ENCODE peak calls at places on chromosomes 6 and 20, in ten cellular contexts. One of them, this sample, is unnamed.
A peak's percentile ranks its signal among the peaks of the same experiment; 100 is the strongest.

GRCh38 chr6:107418118-107418517 is 41.2 kb downstream of the PDSS2 start:
- DNase-seq in stomach: no peak
- DNase-seq in heart left ventricle: no peak
- DNase-seq in vagina: no peak
- DNase-seq in body of pancreas: no peak
- DNase-seq in Peyer's patch: no peak
- DNase-seq in HCT116: no peak
- DNase-seq in spleen: no peak
- DNase-seq in thyroid gland: no peak
- DNase-seq in IMR-90: peak; percentile 10
- DNase-seq in this sample: no peak

GRCh38 chr6:134317471-134318131 is at the start of gene SGK1:
- DNase-seq in spleen: peak; percentile 79
- DNase-seq in Peyer's patch: no peak
- DNase-seq in vagina: no peak
- DNase-seq in body of pancreas: peak; percentile 29
- DNase-seq in stomach: no peak
- DNase-seq in IMR-90: peak; percentile 49
- DNase-seq in HCT116: no peak
- DNase-seq in thyroid gland: peak; percentile 74
- DNase-seq in heart left ventricle: no peak
- DNase-seq in this sample: peak; percentile 72

GRCh38 chr6:14468656-14469321 is 351.2 kb downstream of the CD83 start:
- DNase-seq in heart left ventricle: no peak
- DNase-seq in spleen: no peak
- DNase-seq in HCT116: no peak
- DNase-seq in stomach: no peak
- DNase-seq in Peyer's patch: no peak
- DNase-seq in IMR-90: no peak
- DNase-seq in body of pancreas: no peak
- DNase-seq in vagina: no peak
- DNase-seq in thyroid gland: no peak
- DNase-seq in this sample: no peak

GRCh38 chr20:41100001-41100480 is 37.3 kb upstream of the PLCG1 start:
- DNase-seq in Peyer's patch: no peak
- DNase-seq in vagina: no peak
- DNase-seq in heart left ventricle: no peak
- DNase-seq in IMR-90: peak; percentile 62
- DNase-seq in body of pancreas: no peak
- DNase-seq in spleen: no peak
- DNase-seq in stomach: no peak
- DNase-seq in HCT116: no peak
- DNase-seq in thyroid gland: no peak
- DNase-seq in this sample: no peak

GRCh38 chr20:20593447-20594170 is 118.8 kb downstream of the RALGAPA2 start:
- DNase-seq in heart left ventricle: no peak
- DNase-seq in Peyer's patch: no peak
- DNase-seq in body of pancreas: peak; percentile 22
- DNase-seq in HCT116: peak; percentile 18
- DNase-seq in stomach: no peak
- DNase-seq in vagina: no peak
- DNase-seq in spleen: no peak
- DNase-seq in IMR-90: peak; percentile 65
- DNase-seq in thyroid gland: no peak
- DNase-seq in this sample: peak; percentile 59

GRCh38 chr6:98946266-98946817 is 1.4 kb downstream of the FBXL4 start:
- DNase-seq in stomach: no peak
- DNase-seq in body of pancreas: no peak
- DNase-seq in heart left ventricle: no peak
- DNase-seq in thyroid gland: no peak
- DNase-seq in vagina: no peak
- DNase-seq in spleen: no peak
- DNase-seq in Peyer's patch: no peak
- DNase-seq in HCT116: no peak
- DNase-seq in IMR-90: no peak
- DNase-seq in this sample: no peak

GRCh38 chr6:135506270-135506997 is 8.9 kb upstream of the AHI1 start:
- DNase-seq in HCT116: no peak
- DNase-seq in vagina: no peak
- DNase-seq in spleen: no peak
- DNase-seq in Peyer's patch: no peak
- DNase-seq in IMR-90: peak; percentile 74
- DNase-seq in heart left ventricle: no peak
- DNase-seq in thyroid gland: no peak
- DNase-seq in stomach: no peak
- DNase-seq in body of pancreas: no peak
- DNase-seq in this sample: no peak

GRCh38 chr6:2396856-2397640 is 151.6 kb upstream of the GMDS start:
- DNase-seq in IMR-90: peak; percentile 85
- DNase-seq in stomach: no peak
- DNase-seq in thyroid gland: peak; percentile 62
- DNase-seq in vagina: no peak
- DNase-seq in Peyer's patch: no peak
- DNase-seq in heart left ventricle: peak; percentile 30
- DNase-seq in HCT116: no peak
- DNase-seq in body of pancreas: peak; percentile 9
- DNase-seq in spleen: no peak
- DNase-seq in this sample: no peak

DNA sequence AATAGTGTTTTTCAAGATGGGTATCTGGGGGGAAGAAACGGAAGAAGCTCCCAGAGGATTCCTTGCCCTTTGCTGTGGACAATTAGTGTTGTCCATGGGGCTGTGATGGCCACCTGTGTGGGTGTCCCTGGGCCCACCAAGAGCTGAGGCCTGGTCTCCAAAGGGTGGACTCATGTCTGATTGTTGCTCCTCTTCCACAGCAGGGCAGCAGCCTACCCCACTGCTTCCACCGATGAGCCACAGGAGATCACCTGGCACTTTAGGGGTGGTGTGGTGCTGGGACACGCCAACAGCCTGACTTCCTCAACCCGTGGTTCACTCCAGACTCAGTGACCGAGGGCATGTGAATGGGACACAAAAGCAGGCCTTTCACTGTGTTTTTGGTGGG is 25.1 kb downstream of the PRPH2 start:
- DNase-seq in Peyer's patch: peak; percentile 31
- DNase-seq in thyroid gland: no peak
- DNase-seq in heart left ventricle: no peak
- DNase-seq in IMR-90: no peak
- DNase-seq in stomach: no peak
- DNase-seq in spleen: no peak
- DNase-seq in vagina: no peak
- DNase-seq in body of pancreas: no peak
- DNase-seq in HCT116: no peak
- DNase-seq in this sample: no peak
- TF ChIP-seq POLR2A in Peyer's patch: no peak
- TF ChIP-seq POLR2A in thyroid gland: no peak
- TF ChIP-seq POLR2A in heart left ventricle: no peak
- TF ChIP-seq POLR2A in IMR-90: no peak
- TF ChIP-seq POLR2A in stomach: no peak
- TF ChIP-seq POLR2A in spleen: no peak
- TF ChIP-seq POLR2A in vagina: no peak
- TF ChIP-seq POLR2A in body of pancreas: no peak
- TF ChIP-seq POLR2A in HCT116: no peak
- TF ChIP-seq POLR2A in this sample: no peak

DNA sequence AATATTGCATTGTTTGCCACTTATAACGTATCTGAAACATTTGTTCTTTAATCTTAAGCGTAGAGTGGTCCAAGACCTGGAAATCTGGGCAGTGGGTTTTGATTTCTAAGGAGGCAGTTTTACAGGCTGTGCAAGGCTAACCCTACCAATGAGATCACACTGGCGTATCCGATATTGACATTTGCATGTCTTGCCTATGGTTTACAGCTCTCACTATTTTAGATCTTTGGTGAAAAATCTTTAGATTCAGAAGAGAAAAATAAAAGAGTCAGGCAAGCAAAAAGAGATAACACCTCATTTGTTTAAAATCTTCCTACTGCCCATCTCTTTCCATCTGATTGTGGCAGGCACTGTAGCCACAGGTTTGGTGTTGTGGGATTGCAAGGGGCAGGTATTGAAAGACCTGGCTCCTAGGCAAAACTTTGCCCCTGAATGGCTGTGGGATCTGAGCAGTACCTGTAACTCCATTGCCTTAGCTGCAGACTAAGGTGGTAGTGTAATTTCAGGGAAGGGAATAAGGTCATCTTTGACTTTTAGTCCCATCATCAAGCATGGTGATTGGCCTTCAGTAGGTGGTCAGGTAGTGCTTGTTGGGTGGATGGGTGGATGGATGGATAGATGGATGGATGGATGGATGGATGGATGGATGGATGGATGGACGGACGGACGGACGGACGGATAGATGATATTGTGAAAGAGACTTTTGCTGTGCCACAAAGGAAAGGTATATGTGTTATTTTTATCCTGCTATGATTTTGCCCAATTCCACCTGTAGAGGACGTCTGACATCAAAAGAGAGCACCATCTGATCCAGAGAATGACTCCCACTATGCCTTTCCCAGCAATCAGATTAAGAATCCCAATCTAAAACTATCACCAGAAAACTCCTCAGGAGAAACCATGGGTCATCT is 1.9 kb downstream of the TNFAIP3 start:
- DNase-seq in body of pancreas: no peak
- DNase-seq in IMR-90: no peak
- DNase-seq in HCT116: no peak
- DNase-seq in spleen: no peak
- DNase-seq in heart left ventricle: no peak
- DNase-seq in stomach: no peak
- DNase-seq in vagina: no peak
- DNase-seq in thyroid gland: no peak
- DNase-seq in Peyer's patch: no peak
- DNase-seq in this sample: no peak
- TF ChIP-seq CTCF in body of pancreas: no peak
- TF ChIP-seq CTCF in IMR-90: no peak
- TF ChIP-seq CTCF in HCT116: peak; percentile 9
- TF ChIP-seq CTCF in spleen: no peak
- TF ChIP-seq CTCF in heart left ventricle: no peak
- TF ChIP-seq CTCF in stomach: no peak
- TF ChIP-seq CTCF in vagina: no peak
- TF ChIP-seq CTCF in thyroid gland: no peak
- TF ChIP-seq CTCF in Peyer's patch: no peak
- TF ChIP-seq CTCF in this sample: no peak

GRCh38 chr20:44981736-44982406 is 15.6 kb downstream of the STK4 start:
- DNase-seq in spleen: no peak
- DNase-seq in vagina: no peak
- DNase-seq in heart left ventricle: no peak
- DNase-seq in body of pancreas: no peak
- DNase-seq in thyroid gland: no peak
- DNase-seq in IMR-90: no peak
- DNase-seq in Peyer's patch: no peak
- DNase-seq in stomach: no peak
- DNase-seq in HCT116: no peak
- DNase-seq in this sample: no peak

GRCh38 chr20:44988772-44989171 is 22.5 kb downstream of the STK4 start:
- DNase-seq in Peyer's patch: no peak
- DNase-seq in IMR-90: no peak
- DNase-seq in vagina: no peak
- DNase-seq in spleen: no peak
- DNase-seq in heart left ventricle: no peak
- DNase-seq in stomach: no peak
- DNase-seq in body of pancreas: no peak
- DNase-seq in thyroid gland: no peak
- DNase-seq in HCT116: no peak
- DNase-seq in this sample: no peak

GRCh38 chr20:44979090-44979621 is 12.8 kb downstream of the STK4 start:
- DNase-seq in heart left ventricle: no peak
- DNase-seq in HCT116: no peak
- DNase-seq in thyroid gland: no peak
- DNase-seq in body of pancreas: peak; percentile 25
- DNase-seq in vagina: no peak
- DNase-seq in IMR-90: peak; percentile 61
- DNase-seq in stomach: no peak
- DNase-seq in spleen: no peak
- DNase-seq in Peyer's patch: peak; percentile 87
- DNase-seq in this sample: no peak

DNA sequence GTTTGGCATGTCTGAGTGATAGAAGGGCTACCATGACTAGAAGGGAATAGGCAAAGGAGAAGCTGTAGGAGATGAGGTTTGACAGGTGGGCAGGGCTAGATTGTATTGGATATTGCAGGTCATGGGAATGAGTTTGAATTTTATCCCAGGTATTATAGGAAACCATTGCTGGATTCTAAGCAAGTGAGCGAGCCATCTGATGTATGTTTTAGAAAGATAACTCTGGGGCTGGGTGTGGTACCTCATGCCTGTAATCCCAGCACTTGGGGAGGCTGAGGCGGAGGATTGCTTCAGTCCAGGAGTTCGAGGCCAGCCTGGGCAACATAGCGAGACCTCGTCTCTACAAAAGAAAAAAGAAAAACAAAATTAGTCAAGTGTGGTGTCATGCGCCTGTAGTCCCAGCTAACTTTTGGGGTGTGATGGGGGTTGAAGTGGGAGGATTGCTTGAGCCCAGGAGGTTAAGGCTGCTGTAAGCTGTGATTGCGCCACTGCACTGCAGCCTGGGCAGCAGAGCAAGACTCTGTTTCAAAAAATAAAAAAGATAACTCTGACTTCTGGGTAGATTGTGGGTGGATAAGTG is 16.9 kb downstream of the STK4 start:
- DNase-seq in IMR-90: no peak
- DNase-seq in heart left ventricle: no peak
- DNase-seq in HCT116: no peak
- DNase-seq in thyroid gland: no peak
- DNase-seq in body of pancreas: no peak
- DNase-seq in stomach: no peak
- DNase-seq in vagina: no peak
- DNase-seq in Peyer's patch: no peak
- DNase-seq in spleen: no peak
- DNase-seq in this sample: no peak
- H3K4me1 ChIP-seq in IMR-90: peaks cover 3% of the 10 kb centered on the region
- H3K4me1 ChIP-seq in heart left ventricle: no peaks in the 10 kb centered on the region
- H3K4me1 ChIP-seq in HCT116: no peaks in the 10 kb centered on the region
- H3K4me1 ChIP-seq in thyroid gland: no peaks in the 10 kb centered on the region
- H3K4me1 ChIP-seq in body of pancreas: no peaks in the 10 kb centered on the region
- H3K4me1 ChIP-seq in stomach: peaks cover 28% of the 10 kb centered on the region
- H3K4me1 ChIP-seq in vagina: no peaks in the 10 kb centered on the region
- H3K4me1 ChIP-seq in Peyer's patch: no peaks in the 10 kb centered on the region
- H3K4me1 ChIP-seq in spleen: peaks cover 77% of the 10 kb centered on the region
- H3K4me1 ChIP-seq in this sample: no peaks in the 10 kb centered on the region

DNA sequence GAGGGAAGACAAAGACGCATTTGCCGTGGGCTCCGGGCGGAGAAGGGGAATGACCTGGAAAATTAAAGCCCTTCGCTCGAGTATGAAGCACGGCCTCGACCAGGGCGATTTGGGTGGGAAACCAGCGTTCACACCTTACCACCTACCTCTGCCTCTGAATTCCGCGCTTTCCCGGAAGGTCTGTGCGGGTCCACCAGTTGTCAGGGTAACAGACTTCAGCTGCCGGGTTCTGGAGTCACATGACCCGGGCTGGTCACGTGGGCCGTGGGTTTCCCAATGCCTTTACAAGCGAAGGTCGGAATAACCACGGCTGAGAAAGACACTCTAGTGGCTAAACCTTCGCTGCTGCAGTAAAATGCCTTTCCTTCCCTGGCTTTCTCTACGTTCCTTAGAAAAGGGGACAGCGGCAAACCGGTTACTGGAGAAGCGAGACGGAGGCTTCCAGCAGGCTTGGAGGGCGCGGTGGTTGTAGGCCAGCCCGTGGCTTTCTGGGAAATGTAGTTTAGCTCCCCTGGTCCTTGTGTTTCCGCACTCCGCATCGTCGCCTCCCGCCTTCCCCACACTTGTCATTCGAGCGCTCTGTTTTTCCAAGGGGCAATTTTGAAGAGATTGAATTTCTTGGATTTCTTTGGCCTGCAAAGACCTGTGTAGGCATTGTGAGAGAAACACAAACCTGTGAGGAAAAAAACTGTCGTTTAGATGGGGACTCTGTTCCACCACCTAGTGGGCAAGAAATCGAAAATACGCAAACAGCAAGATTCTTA is at the start of gene CEP162:
- DNase-seq in spleen: peak; percentile 98
- DNase-seq in Peyer's patch: peak; percentile 97
- DNase-seq in stomach: peak; percentile 92
- DNase-seq in IMR-90: peak; percentile 77
- DNase-seq in HCT116: peak; percentile 72
- DNase-seq in body of pancreas: peak; percentile 97
- DNase-seq in heart left ventricle: peak; percentile 91
- DNase-seq in vagina: peak; percentile 97
- DNase-seq in thyroid gland: peak; percentile 94
- DNase-seq in this sample: peak; percentile 98
- TF ChIP-seq POLR2A in spleen: no peak
- TF ChIP-seq POLR2A in Peyer's patch: no peak
- TF ChIP-seq POLR2A in stomach: no peak
- TF ChIP-seq POLR2A in IMR-90: no peak
- TF ChIP-seq POLR2A in HCT116: no peak
- TF ChIP-seq POLR2A in body of pancreas: no peak
- TF ChIP-seq POLR2A in heart left ventricle: peak; percentile 44
- TF ChIP-seq POLR2A in vagina: no peak
- TF ChIP-seq POLR2A in thyroid gland: no peak
- TF ChIP-seq POLR2A in this sample: no peak

This sample was measured in testis.